ENCODE peak calls at places on chromosomes 13 and 19, in ten cellular contexts. O, C, Q, F, X, D, P, W, N and R are unnamed samples.

GRCh38 chr19:51702103-51702753 is 9.1 kb downstream of the SPACA6 start:
- DNase-seq in O (peak), W (peak), X (peak), Q (peak), D (peak), C (peak), P (peak), N (peak), F (peak), R (peak)

GRCh38 chr19:1768248-1768647 is 14.9 kb downstream of the ONECUT3 start:
- DNase-seq in X (no peak), C (no peak), F (no peak), Q (no peak), W (no peak), P (peak), D (no peak), N (peak), O (no peak), R (no peak)

GRCh38 chr13:29505511-29505910 is 90.0 kb downstream of the SLC7A1 start:
- DNase-seq in F (no peak), X (peak), N (no peak), Q (no peak), P (no peak), O (no peak), C (no peak), W (no peak), D (no peak), R (no peak)

GRCh38 chr19:18313398-18313797 is 9.5 kb downstream of the LSM4 start:
- DNase-seq in P (no peak), W (no peak), X (no peak), D (no peak), O (no peak), Q (no peak), C (no peak), N (no peak), F (no peak), R (no peak)

GRCh38 chr19:51398096-51398704 is 7.8 kb upstream of the C19orf84 start:
- DNase-seq in Q (no peak), D (no peak), W (no peak), O (no peak), C (peak), N (no peak), P (peak), X (no peak), F (no peak), R (no peak)

GRCh38 chr19:39502640-39503417 is 4.1 kb downstream of the DLL3 start:
- DNase-seq in N (peak), W (peak), D (no peak), Q (no peak), F (no peak), C (peak), O (peak), P (peak), X (peak), R (peak)

GRCh38 chr13:21734961-21735360 is 64.1 kb downstream of the FGF9 start:
- DNase-seq in D (no peak), F (no peak), C (no peak), N (no peak), P (no peak), Q (no peak), X (no peak), O (no peak), W (no peak), R (no peak)

GRCh38 chr13:26300140-26300539 is 46.2 kb downstream of the CDK8 start:
- DNase-seq in P (no peak), N (no peak), O (no peak), C (peak), Q (no peak), D (no peak), W (no peak), F (no peak), X (no peak), R (no peak)

GRCh38 chr19:10961073-10961762 is 388 bp downstream of the SMARCA4 start:
- DNase-seq in W (peak), P (peak), N (peak), X (no peak), D (peak), O (peak), C (no peak), F (no peak), Q (no peak), R (no peak)
- TF ChIP-seq POLR2A in W (no peak), P (no peak), N (no peak), X (no peak), D (no peak), O (no peak), C (no peak), F (no peak), Q (no peak), R (no peak)

GRCh38 chr13:106490177-106490576 is 45.3 kb downstream of the EFNB2 start:
- DNase-seq in N (no peak), O (no peak), W (no peak), C (no peak), F (no peak), P (no peak), X (no peak), D (no peak), Q (no peak), R (no peak)
- H3K27ac ChIP-seq in N (no peak), O (no peak), W (no peak), C (no peak), F (no peak), P (no peak), X (no peak), D (no peak), Q (no peak), R (no peak)

GRCh38 chr19:55082023-55082851 is 6.6 kb downstream of the EPS8L1 start:
- DNase-seq in X (no peak), C (peak), W (peak), O (no peak), N (no peak), P (no peak), F (no peak), D (no peak), Q (no peak), R (no peak)
- TF ChIP-seq POLR2A in X (no peak), C (no peak), W (no peak), O (no peak), N (no peak), P (no peak), F (no peak), D (no peak), Q (no peak), R (no peak)

DNA sequence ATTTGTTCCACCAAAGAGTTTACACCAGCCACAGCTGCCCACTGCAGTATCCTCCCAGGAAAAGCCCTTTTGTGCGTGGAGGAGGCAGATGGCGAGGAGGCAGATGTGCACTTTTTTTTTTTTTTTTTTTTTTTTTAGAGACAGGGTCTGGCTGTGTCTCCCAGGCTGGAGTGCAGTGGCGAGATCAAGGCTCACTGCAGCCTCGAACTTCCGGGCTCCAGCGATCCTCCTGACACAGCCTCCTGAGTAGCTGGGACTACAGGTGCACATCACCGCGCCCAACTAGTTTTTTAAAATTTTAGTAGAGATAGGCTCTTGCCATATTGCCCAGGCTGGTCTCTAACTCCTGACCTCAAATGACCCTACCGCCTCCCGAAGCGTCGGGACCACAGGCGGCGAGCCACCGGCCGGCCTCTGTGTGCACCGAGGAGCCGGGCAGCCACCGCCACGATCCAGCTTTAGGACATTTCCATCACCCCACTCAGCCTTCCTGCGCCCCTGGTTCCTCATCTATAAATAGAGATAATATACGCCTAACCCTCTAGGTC is 563 bp upstream of the PDCD5 start:
- DNase-seq in Q (no peak), F (no peak), W (peak), P (peak), D (no peak), O (no peak), N (no peak), C (no peak), X (no peak), R (no peak)
- H3K27ac ChIP-seq in Q (peak), F (peak), W (peak), P (peak), D (peak), O (no peak), N (peak), C (peak), X (peak), R (peak)

GRCh38 chr19:10037367-10037766 is 24.1 kb downstream of the RDH8 start:
- DNase-seq in D (no peak), W (no peak), C (peak), P (no peak), Q (no peak), N (no peak), X (no peak), O (no peak), F (no peak), R (no peak)
- TF ChIP-seq POLR2A in D (no peak), W (no peak), C (no peak), P (no peak), Q (no peak), N (no peak), X (no peak), O (no peak), F (no peak), R (no peak)

GRCh38 chr19:41872775-41873647 is 4.1 kb upstream of the CD79A start:
- DNase-seq in X (peak), Q (peak), P (no peak), O (peak), F (no peak), W (peak), D (peak), N (peak), C (peak), R (peak)
- H3K27ac ChIP-seq in X (peak), Q (no peak), P (no peak), O (no peak), F (no peak), W (no peak), D (no peak), N (peak), C (no peak), R (no peak)

GRCh38 chr13:49248433-49249002 is 793 bp downstream of the CDADC1 start:
- DNase-seq in O (no peak), F (no peak), C (no peak), X (no peak), Q (no peak), P (no peak), D (no peak), N (no peak), W (no peak), R (peak)

GRCh38 chr13:49253310-49253709 is 5.6 kb downstream of the CDADC1 start:
- DNase-seq in F (no peak), O (no peak), X (no peak), C (no peak), D (no peak), N (no peak), P (no peak), Q (no peak), W (no peak), R (no peak)

GRCh38 chr13:49246850-49247721 is 639 bp upstream of the CDADC1 start:
- DNase-seq in P (no peak), W (no peak), N (no peak), O (no peak), F (no peak), C (no peak), Q (no peak), D (no peak), X (no peak), R (no peak)

GRCh38 chr13:49247722-49248432 is at the start of gene CDADC1:
- DNase-seq in P (peak), X (peak), C (peak), N (peak), W (peak), Q (peak), O (peak), F (peak), D (peak), R (peak)
- TF ChIP-seq POLR2A in P (peak), X (peak), C (peak), N (peak), W (peak), Q (peak), O (peak), F (peak), D (peak), R (peak)

GRCh38 chr19:45505151-45505995 is 1.9 kb upstream of the VASP start:
- DNase-seq in C (no peak), Q (no peak), W (no peak), F (no peak), D (no peak), O (peak), N (no peak), X (no peak), P (no peak), R (no peak)
- H3K27ac ChIP-seq in C (peak), Q (no peak), W (peak), F (peak), D (peak), O (peak), N (peak), X (peak), P (peak), R (no peak)